ENCODE peak calls at places on chromosomes 11 and 22, in four cellular contexts. O is A549, A is SK-N-SH, R is K562. E is an unnamed sample.

GRCh38 chr11:83836883-83837654 is 550.9 kb upstream of the CCDC90B start:
- DNase-seq in O (peak; percentile 57), A (peak; percentile 69), R (peak; percentile 34), E (peak; percentile 65)

GRCh38 chr11:86761978-86762377 is 38.4 kb upstream of the PRSS23 start:
- DNase-seq in O (no peak), A (no peak), R (no peak), E (no peak)

GRCh38 chr22:23128269-23129108 is 13.3 kb downstream of the RSPH14 start:
- DNase-seq in O (peak; percentile 58), A (peak; percentile 90), R (peak; percentile 62), E (peak; percentile 59)

GRCh38 chr22:28977481-28977971 is 84.1 kb downstream of the C22orf31 start:
- DNase-seq in O (no peak), A (no peak), R (no peak), E (peak; percentile 89)

GRCh38 chr22:29117799-29118477 is 45.1 kb downstream of the KREMEN1 start:
- DNase-seq in O (no peak), A (no peak), R (no peak), E (peak; percentile 54)

GRCh38 chr22:39351689-39352214 is 2.0 kb downstream of the SYNGR1 start:
- DNase-seq in O (no peak), A (no peak), R (no peak), E (no peak)

GRCh38 chr11:129333873-129334272 is 41.8 kb upstream of the BARX2 start:
- DNase-seq in O (peak; percentile 9), A (no peak), R (no peak), E (no peak)

GRCh38 chr11:68015467-68015866 is 5.3 kb downstream of the ALDH3B1 start:
- DNase-seq in O (no peak), A (no peak), R (no peak), E (no peak)

GRCh38 chr11:61503135-61503770 is 5.3 kb upstream of the LRRC10B start:
- DNase-seq in O (no peak), A (no peak), R (no peak), E (no peak)

GRCh38 chr11:30917859-30918478 is 331.8 kb upstream of the MPPED2 start:
- DNase-seq in O (peak; percentile 6), A (peak; percentile 36), R (peak; percentile 35), E (peak; percentile 40)

GRCh38 chr11:68383976-68384501 is 71.6 kb downstream of the LRP5 start:
- DNase-seq in O (peak; percentile 62), A (peak; percentile 87), R (peak; percentile 81), E (peak; percentile 43)

GRCh38 chr22:27984001-27984695 is 65.1 kb upstream of the PITPNB start:
- DNase-seq in O (no peak), A (no peak), R (no peak), E (no peak)

GRCh38 chr11:44785856-44786606 is 59.3 kb downstream of the TSPAN18 start:
- DNase-seq in O (peak; percentile 43), A (peak; percentile 66), R (peak; percentile 31), E (no peak)

GRCh38 chr11:119979716-119980115 is 158.2 kb downstream of the TRIM29 start:
- DNase-seq in O (no peak), A (no peak), R (no peak), E (no peak)

GRCh38 chr11:97614571-97614970 is 1224.8 kb downstream of the JRKL start:
- DNase-seq in O (no peak), A (no peak), R (no peak), E (no peak)

GRCh38 chr11:134741453-134742227 is 329.6 kb upstream of the B3GAT1 start:
- DNase-seq in O (no peak), A (no peak), R (no peak), E (peak; percentile 15)

GRCh38 chr11:13290221-13290980 is 12.8 kb downstream of the BMAL1 start:
- DNase-seq in O (no peak), A (no peak), R (no peak), E (no peak)

GRCh38 chr22:44369916-44370804 is 57.4 kb upstream of the SHISAL1 start:
- DNase-seq in O (no peak), A (peak; percentile 74), R (no peak), E (no peak)

GRCh38 chr11:890794-891600 is 19.6 kb downstream of the CHID1 start:
- DNase-seq in O (no peak), A (peak; percentile 71), R (no peak), E (no peak)

GRCh38 chr11:113016905-113017304 is 55.7 kb downstream of the NCAM1 start:
- DNase-seq in O (no peak), A (no peak), R (no peak), E (no peak)

GRCh38 chr11:65780770-65781151 is at the start of gene AP5B1:
- DNase-seq in O (peak; percentile 64), A (peak; percentile 87), R (peak; percentile 90), E (peak; percentile 35)

GRCh38 chr22:39364646-39365405 is 15.0 kb downstream of the SYNGR1 start:
- DNase-seq in O (no peak), A (no peak), R (no peak), E (no peak)

GRCh38 chr22:29139965-29140782 is 65.5 kb upstream of the EMID1 start:
- DNase-seq in O (no peak), A (no peak), R (no peak), E (peak; percentile 60)

GRCh38 chr22:49087163-49087562 is 740.5 kb downstream of the BRD1 start:
- DNase-seq in O (no peak), A (no peak), R (no peak), E (no peak)

GRCh38 chr11:83008581-83008923 is 63.1 kb downstream of the RAB30 start:
- DNase-seq in O (no peak), A (no peak), R (no peak), E (peak; percentile 54)

GRCh38 chr22:38554281-38554680 is 15.7 kb downstream of the DMC1 start:
- DNase-seq in O (no peak), A (no peak), R (no peak), E (no peak)

GRCh38 chr22:45242778-45243191 is 2.1 kb upstream of the KIAA0930 start:
- DNase-seq in O (no peak), A (no peak), R (no peak), E (peak; percentile 57)

GRCh38 chr11:110069158-110069737 is 23.9 kb upstream of the ZC3H12C start:
- DNase-seq in O (no peak), A (no peak), R (no peak), E (no peak)

GRCh38 chr11:27991731-27992130 is 116.2 kb downstream of the KIF18A start:
- DNase-seq in O (no peak), A (no peak), R (no peak), E (peak; percentile 33)

GRCh38 chr11:27998552-27998951 is 109.4 kb downstream of the KIF18A start:
- DNase-seq in O (no peak), A (no peak), R (no peak), E (no peak)

GRCh38 chr11:27997344-27997743 is 110.6 kb downstream of the KIF18A start:
- DNase-seq in O (no peak), A (no peak), R (no peak), E (no peak)

DNA sequence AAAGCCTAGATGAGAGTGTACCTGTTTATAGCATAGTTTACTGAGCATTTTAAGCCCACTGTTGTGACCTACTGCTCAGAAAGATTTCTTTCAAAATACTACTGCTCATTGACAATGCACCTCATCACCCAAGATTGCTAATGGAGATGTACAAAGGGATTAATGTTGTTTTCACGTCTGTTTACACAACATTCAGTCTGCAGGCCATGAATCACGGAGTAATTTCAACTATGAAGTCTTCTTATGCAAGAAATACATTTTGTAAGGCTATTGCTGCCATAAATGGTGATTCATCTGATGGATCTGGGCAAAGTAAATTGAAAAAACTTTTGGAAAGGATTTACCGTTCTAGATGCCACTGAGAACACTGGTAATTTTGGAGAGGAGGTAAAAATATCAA is 112.9 kb downstream of the KIF18A start:
- DNase-seq in O (no peak), A (no peak), R (no peak), E (no peak)
- TF ChIP-seq RFX5 in O (no peak), A (no peak), R (no peak), E (no peak)

DNA sequence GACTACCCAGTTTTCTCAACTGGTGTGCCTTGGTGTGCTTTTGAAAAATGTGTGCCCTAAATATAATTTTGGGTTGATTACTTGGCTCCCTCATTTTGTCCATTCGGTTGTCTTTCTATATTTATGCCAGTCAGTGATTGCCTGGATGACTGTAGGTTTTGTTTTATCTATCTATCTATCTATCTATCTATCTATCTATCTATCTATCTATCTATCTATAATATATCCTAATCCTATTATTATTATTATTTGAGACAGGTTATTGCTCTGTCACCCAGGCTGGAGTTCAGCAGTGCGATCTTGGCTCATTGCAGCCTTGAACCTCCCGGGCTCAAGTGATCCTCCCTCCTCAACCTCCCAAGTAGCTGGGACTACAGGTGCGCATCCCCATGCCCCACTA is 111.4 kb upstream of the GRK3 start:
- DNase-seq in O (no peak), A (no peak), R (no peak), E (no peak)
- H3K4me2 ChIP-seq in O (no peak overlapping the region), A (no peak overlapping the region), R (no peak overlapping the region), E (no peak overlapping the region)

DNA sequence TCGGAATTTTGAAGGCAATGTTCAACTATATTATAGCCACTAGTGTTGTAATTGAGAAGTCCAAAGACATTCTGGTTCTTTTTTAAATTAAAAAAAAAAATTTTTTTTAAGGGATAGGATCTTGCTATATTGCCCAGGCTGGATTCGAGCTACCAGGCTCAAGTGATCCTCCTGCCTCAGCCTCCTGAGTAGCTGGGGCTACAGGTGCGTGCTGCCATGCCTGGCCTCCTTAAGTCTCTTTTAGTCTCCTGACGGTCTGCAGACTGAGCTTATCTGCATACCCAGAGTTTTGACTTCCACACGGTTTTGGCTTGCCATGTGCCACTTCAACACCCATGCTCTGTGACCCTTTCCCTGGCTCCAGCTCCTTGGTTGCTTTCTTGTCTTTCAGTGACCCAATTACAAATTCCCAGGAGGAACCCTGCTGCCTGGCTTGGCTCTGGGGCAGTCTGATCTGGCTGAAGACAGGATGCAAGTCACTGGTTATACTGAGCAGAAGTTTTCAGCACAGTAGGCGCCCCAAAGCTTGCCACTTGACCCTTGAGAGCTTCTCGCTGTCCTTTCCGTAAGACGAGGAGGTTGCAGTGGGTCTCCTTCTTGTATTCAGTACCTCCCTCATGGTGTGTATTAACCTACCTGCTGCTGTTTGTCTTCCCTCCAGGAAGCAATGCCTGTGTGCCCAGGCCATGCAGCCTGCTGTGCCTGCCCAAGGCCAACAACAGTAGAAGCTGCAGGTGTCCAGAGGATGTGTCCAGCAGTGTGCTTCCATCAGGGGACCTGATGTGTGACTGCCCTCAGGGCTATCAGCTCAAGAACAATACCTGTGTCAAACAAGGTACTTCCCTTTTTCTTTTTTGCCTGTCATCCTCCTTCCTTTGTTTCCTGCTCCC is 113.8 kb upstream of the SORL1-AS1 start:
- DNase-seq in O (no peak), A (no peak), R (no peak), E (no peak)
- TF ChIP-seq EP300 in O (no peak), A (no peak), R (no peak), E (no peak)

DNA sequence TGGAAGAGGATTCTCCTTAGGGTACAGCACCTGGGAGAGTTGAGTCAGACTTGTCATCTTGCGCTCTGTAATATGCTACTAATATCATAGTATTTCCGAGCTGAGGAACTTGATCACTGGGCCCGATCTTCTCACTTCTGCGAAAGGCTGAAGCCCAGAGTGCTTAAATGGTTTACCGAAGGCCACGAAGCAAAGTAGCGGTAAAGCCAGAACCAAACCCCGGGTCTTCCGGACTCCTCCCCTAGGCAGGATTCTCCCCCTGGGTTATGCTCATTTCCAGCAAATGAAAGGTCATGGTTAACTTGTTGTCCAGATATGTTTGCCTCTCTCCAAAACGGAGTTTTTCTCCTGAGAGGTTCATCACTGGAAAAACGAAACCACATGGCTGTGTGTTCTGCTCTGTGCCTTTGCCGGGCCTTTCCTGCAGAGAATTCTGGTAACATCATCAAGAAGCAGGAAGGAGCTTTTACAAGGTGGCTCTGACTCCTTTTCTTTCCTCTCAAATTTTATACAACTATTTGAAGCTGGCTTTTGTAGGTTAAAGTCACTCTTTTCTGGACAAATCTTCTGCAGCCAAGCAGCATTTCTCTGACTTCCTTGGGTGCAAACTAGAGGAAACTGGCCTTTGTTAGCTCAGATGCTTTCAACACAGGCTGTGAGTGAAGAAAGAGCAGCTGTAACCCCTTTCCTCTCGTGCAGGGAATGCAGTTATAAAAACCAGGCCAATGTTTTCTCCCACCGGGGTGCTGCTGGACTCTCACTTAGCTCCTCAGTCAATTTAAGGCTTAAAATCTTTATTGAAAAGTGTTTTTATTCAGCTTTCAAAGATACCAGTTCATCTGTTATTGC is 35.5 kb downstream of the UBASH3B start:
- DNase-seq in O (no peak), A (no peak), R (no peak), E (no peak)
- TF ChIP-seq RFX5 in O (no peak), A (no peak), R (no peak), E (no peak)